ENCODE peak calls at places on chromosomes 4 and X, in five cellular contexts. One of them, this sample, is unnamed.
A peak's percentile ranks its signal among the peaks of the same experiment; 100 is the strongest.

GRCh38 chr4:6568689-6569332 is 6.2 kb upstream of the MAN2B2 start:
- DNase-seq in astrocyte of the spinal cord: peak; percentile 82
- DNase-seq in left colon: no peak
- DNase-seq in Daoy: peak; percentile 80
- DNase-seq in stimulated activated CD4-positive, alpha-beta T cell treated with anti-CD3 and anti-CD28 coated beads, Interleukin-4, amount 100 ng/mL, for 24 hours: no peak
- DNase-seq in this sample: no peak

GRCh38 chrX:12292996-12293765 is 154.9 kb downstream of the FRMPD4 start:
- DNase-seq in stimulated activated CD4-positive, alpha-beta T cell treated with anti-CD3 and anti-CD28 coated beads, Interleukin-4, amount 100 ng/mL, for 24 hours: no peak
- DNase-seq in astrocyte of the spinal cord: peak; percentile 29
- DNase-seq in left colon: no peak
- DNase-seq in Daoy: no peak
- DNase-seq in this sample: no peak

GRCh38 chr4:53929955-53930798 is 134.2 kb downstream of the CHIC2 start:
- DNase-seq in Daoy: peak; percentile 71
- DNase-seq in astrocyte of the spinal cord: peak; percentile 87
- DNase-seq in stimulated activated CD4-positive, alpha-beta T cell treated with anti-CD3 and anti-CD28 coated beads, Interleukin-4, amount 100 ng/mL, for 24 hours: peak; percentile 66
- DNase-seq in left colon: peak; percentile 75
- DNase-seq in this sample: peak; percentile 56

GRCh38 chrX:135591871-135592270 is 71.4 kb downstream of the INTS6L start:
- DNase-seq in astrocyte of the spinal cord: no peak
- DNase-seq in stimulated activated CD4-positive, alpha-beta T cell treated with anti-CD3 and anti-CD28 coated beads, Interleukin-4, amount 100 ng/mL, for 24 hours: no peak
- DNase-seq in left colon: no peak
- DNase-seq in Daoy: no peak
- DNase-seq in this sample: no peak

GRCh38 chr4:48093949-48094550 is 40.0 kb downstream of the TXK start:
- DNase-seq in Daoy: peak; percentile 79
- DNase-seq in stimulated activated CD4-positive, alpha-beta T cell treated with anti-CD3 and anti-CD28 coated beads, Interleukin-4, amount 100 ng/mL, for 24 hours: peak; percentile 55
- DNase-seq in left colon: peak; percentile 27
- DNase-seq in astrocyte of the spinal cord: peak; percentile 16
- DNase-seq in this sample: peak; percentile 26

GRCh38 chr4:173661001-173661400 is 131.0 kb upstream of the HAND2 start:
- DNase-seq in Daoy: no peak
- DNase-seq in left colon: no peak
- DNase-seq in astrocyte of the spinal cord: no peak
- DNase-seq in stimulated activated CD4-positive, alpha-beta T cell treated with anti-CD3 and anti-CD28 coated beads, Interleukin-4, amount 100 ng/mL, for 24 hours: no peak
- DNase-seq in this sample: no peak

GRCh38 chr4:123783936-123784335 is 387.3 kb downstream of the SPRY1 start:
- DNase-seq in Daoy: no peak
- DNase-seq in astrocyte of the spinal cord: peak; percentile 42
- DNase-seq in left colon: no peak
- DNase-seq in stimulated activated CD4-positive, alpha-beta T cell treated with anti-CD3 and anti-CD28 coated beads, Interleukin-4, amount 100 ng/mL, for 24 hours: no peak
- DNase-seq in this sample: no peak

GRCh38 chr4:103996637-103997036 is 276.9 kb upstream of the TACR3 start:
- DNase-seq in stimulated activated CD4-positive, alpha-beta T cell treated with anti-CD3 and anti-CD28 coated beads, Interleukin-4, amount 100 ng/mL, for 24 hours: no peak
- DNase-seq in astrocyte of the spinal cord: peak; percentile 88
- DNase-seq in Daoy: no peak
- DNase-seq in left colon: no peak
- DNase-seq in this sample: no peak

GRCh38 chr4:158821228-158822009 is 52.6 kb downstream of the FNIP2 start:
- DNase-seq in stimulated activated CD4-positive, alpha-beta T cell treated with anti-CD3 and anti-CD28 coated beads, Interleukin-4, amount 100 ng/mL, for 24 hours: no peak
- DNase-seq in Daoy: no peak
- DNase-seq in astrocyte of the spinal cord: peak; percentile 22
- DNase-seq in left colon: no peak
- DNase-seq in this sample: no peak

GRCh38 chrX:15215366-15215765 is 54.5 kb downstream of the ASB9 start:
- DNase-seq in stimulated activated CD4-positive, alpha-beta T cell treated with anti-CD3 and anti-CD28 coated beads, Interleukin-4, amount 100 ng/mL, for 24 hours: no peak
- DNase-seq in Daoy: no peak
- DNase-seq in astrocyte of the spinal cord: no peak
- DNase-seq in left colon: no peak
- DNase-seq in this sample: no peak

GRCh38 chrX:74451450-74452198 is 30.3 kb downstream of the SLC16A2 start:
- DNase-seq in Daoy: no peak
- DNase-seq in left colon: no peak
- DNase-seq in astrocyte of the spinal cord: no peak
- DNase-seq in stimulated activated CD4-positive, alpha-beta T cell treated with anti-CD3 and anti-CD28 coated beads, Interleukin-4, amount 100 ng/mL, for 24 hours: no peak
- DNase-seq in this sample: no peak

GRCh38 chr4:98950925-98951324 is 22.0 kb upstream of the EIF4E start:
- DNase-seq in astrocyte of the spinal cord: no peak
- DNase-seq in left colon: no peak
- DNase-seq in stimulated activated CD4-positive, alpha-beta T cell treated with anti-CD3 and anti-CD28 coated beads, Interleukin-4, amount 100 ng/mL, for 24 hours: no peak
- DNase-seq in Daoy: no peak
- DNase-seq in this sample: no peak

GRCh38 chrX:123830309-123830708 is 29.5 kb upstream of the XIAP start:
- DNase-seq in Daoy: peak; percentile 64
- DNase-seq in astrocyte of the spinal cord: peak; percentile 26
- DNase-seq in left colon: peak; percentile 67
- DNase-seq in stimulated activated CD4-positive, alpha-beta T cell treated with anti-CD3 and anti-CD28 coated beads, Interleukin-4, amount 100 ng/mL, for 24 hours: peak; percentile 9
- DNase-seq in this sample: no peak

GRCh38 chr4:31674313-31674947 is 954.3 kb downstream of the PCDH7 start:
- DNase-seq in left colon: peak; percentile 3
- DNase-seq in stimulated activated CD4-positive, alpha-beta T cell treated with anti-CD3 and anti-CD28 coated beads, Interleukin-4, amount 100 ng/mL, for 24 hours: no peak
- DNase-seq in Daoy: no peak
- DNase-seq in astrocyte of the spinal cord: no peak
- DNase-seq in this sample: no peak

GRCh38 chrX:56564182-56564885 is 907 bp downstream of the UBQLN2 start:
- DNase-seq in astrocyte of the spinal cord: peak; percentile 39
- DNase-seq in Daoy: peak; percentile 22
- DNase-seq in left colon: peak; percentile 24
- DNase-seq in stimulated activated CD4-positive, alpha-beta T cell treated with anti-CD3 and anti-CD28 coated beads, Interleukin-4, amount 100 ng/mL, for 24 hours: peak; percentile 60
- DNase-seq in this sample: peak; percentile 25

GRCh38 chr4:79652232-79652631 is 244.2 kb upstream of the GK2 start:
- DNase-seq in left colon: no peak
- DNase-seq in Daoy: peak; percentile 45
- DNase-seq in stimulated activated CD4-positive, alpha-beta T cell treated with anti-CD3 and anti-CD28 coated beads, Interleukin-4, amount 100 ng/mL, for 24 hours: no peak
- DNase-seq in astrocyte of the spinal cord: peak; percentile 53
- DNase-seq in this sample: no peak

GRCh38 chrX:103249805-103250204 is 5.2 kb downstream of the TCEAL8 start:
- DNase-seq in left colon: no peak
- DNase-seq in Daoy: no peak
- DNase-seq in astrocyte of the spinal cord: no peak
- DNase-seq in stimulated activated CD4-positive, alpha-beta T cell treated with anti-CD3 and anti-CD28 coated beads, Interleukin-4, amount 100 ng/mL, for 24 hours: no peak
- DNase-seq in this sample: no peak

GRCh38 chr4:155367608-155368007 is 9.2 kb downstream of the MAP9 start:
- DNase-seq in left colon: no peak
- DNase-seq in stimulated activated CD4-positive, alpha-beta T cell treated with anti-CD3 and anti-CD28 coated beads, Interleukin-4, amount 100 ng/mL, for 24 hours: no peak
- DNase-seq in Daoy: peak; percentile 3
- DNase-seq in astrocyte of the spinal cord: no peak
- DNase-seq in this sample: no peak

GRCh38 chrX:129877401-129877800 is 28.6 kb upstream of the UTP14A start:
- DNase-seq in astrocyte of the spinal cord: no peak
- DNase-seq in Daoy: no peak
- DNase-seq in left colon: no peak
- DNase-seq in stimulated activated CD4-positive, alpha-beta T cell treated with anti-CD3 and anti-CD28 coated beads, Interleukin-4, amount 100 ng/mL, for 24 hours: no peak
- DNase-seq in this sample: no peak